ENCODE peak calls at places on chromosome 17, in nine cellular contexts. I is stomach, X is GM12878, V is HL-60, M is transverse colon, J is H1, G is GM23338, A is HCT116, W is spleen. L is an unnamed sample.

GRCh38 chr17:45371414-45372324 is 54.8 kb upstream of the MAP3K14 start:
- DNase-seq in W (peak; percentile 82), V (no peak), A (peak; percentile 92), G (peak; percentile 95), X (no peak), J (peak; percentile 84), M (peak; percentile 82), I (peak; percentile 84), L (peak; percentile 92)

GRCh38 chr17:79435962-79436361 is 174.9 kb downstream of the RBFOX3 start:
- DNase-seq in X (no peak), W (no peak), G (no peak), I (no peak), V (no peak), M (no peak), J (no peak), A (no peak), L (no peak)

GRCh38 chr17:72465191-72466024 is 344.6 kb downstream of the SOX9 start:
- DNase-seq in J (no peak), W (peak; percentile 55), X (peak; percentile 93), V (no peak), A (peak; percentile 92), M (peak; percentile 77), I (peak; percentile 62), G (no peak), L (no peak)

GRCh38 chr17:42286411-42287295 is 1.6 kb upstream of the STAT5A start:
- DNase-seq in X (no peak), G (no peak), I (peak; percentile 24), J (no peak), A (no peak), M (peak; percentile 24), W (peak; percentile 73), V (no peak), L (peak; percentile 92)

GRCh38 chr17:76491271-76492184 is 9.7 kb downstream of the RHBDF2 start:
- DNase-seq in W (peak; percentile 90), X (no peak), M (peak; percentile 32), A (no peak), J (no peak), V (no peak), G (no peak), I (no peak), L (no peak)

GRCh38 chr17:17205368-17206148 is 575 bp downstream of the PLD6 start:
- DNase-seq in W (peak; percentile 91), A (peak; percentile 7), J (no peak), I (peak; percentile 73), G (peak; percentile 40), M (peak; percentile 72), V (peak; percentile 30), X (peak; percentile 23), L (no peak)

GRCh38 chr17:79952265-79952877 is 83.3 kb downstream of the TBC1D16 start:
- DNase-seq in G (no peak), W (no peak), M (no peak), V (no peak), X (no peak), I (no peak), J (no peak), A (no peak), L (no peak)

GRCh38 chr17:2403044-2403443 is 2.2 kb upstream of the MNT start:
- DNase-seq in A (no peak), G (no peak), M (no peak), J (no peak), I (no peak), X (no peak), W (no peak), V (no peak), L (no peak)

GRCh38 chr17:41421116-41421515 is 3.3 kb downstream of the KRT37 start:
- DNase-seq in X (no peak), I (no peak), M (no peak), A (no peak), V (no peak), G (no peak), W (no peak), J (no peak), L (no peak)

GRCh38 chr17:7631398-7632380 is 1.8 kb downstream of the SHBG start:
- DNase-seq in M (no peak), V (no peak), X (no peak), J (no peak), A (no peak), G (no peak), W (no peak), I (no peak), L (no peak)

GRCh38 chr17:7956208-7956965 is 24.4 kb downstream of the CNTROB start:
- DNase-seq in W (no peak), A (no peak), I (no peak), X (no peak), J (no peak), M (peak; percentile 28), V (no peak), G (no peak), L (no peak)

GRCh38 chr17:44533533-44534246 is 23.6 kb upstream of the FZD2 start:
- DNase-seq in J (no peak), G (peak; percentile 97), I (peak; percentile 92), M (peak; percentile 89), W (peak; percentile 95), V (peak; percentile 76), X (no peak), A (peak; percentile 77), L (peak; percentile 96)

GRCh38 chr17:41782142-41782541 is 4.4 kb downstream of the JUP start:
- DNase-seq in A (no peak), W (no peak), I (peak; percentile 49), M (no peak), J (no peak), X (no peak), V (no peak), G (no peak), L (no peak)

GRCh38 chr17:75130632-75131277 is 787 bp downstream of the NT5C start:
- DNase-seq in I (peak; percentile 47), X (no peak), G (peak; percentile 91), A (peak; percentile 69), M (peak; percentile 62), J (no peak), W (peak; percentile 86), V (no peak), L (no peak)

GRCh38 chr17:45823598-45823997 is 21.1 kb upstream of the SPPL2C start:
- DNase-seq in V (no peak), W (no peak), X (no peak), J (no peak), A (no peak), G (peak; percentile 22), I (no peak), M (no peak), L (no peak)

GRCh38 chr17:71963341-71963740 is 157.5 kb upstream of the SOX9 start:
- DNase-seq in I (no peak), J (no peak), X (no peak), A (no peak), M (no peak), V (no peak), G (no peak), W (no peak), L (no peak)

GRCh38 chr17:76643553-76644148 is at the start of gene ST6GALNAC1:
- DNase-seq in J (no peak), X (no peak), A (no peak), W (no peak), M (peak; percentile 88), I (peak; percentile 85), G (no peak), V (no peak), L (no peak)

GRCh38 chr17:65413390-65413789 is 148.1 kb downstream of the AXIN2 start:
- DNase-seq in V (no peak), J (no peak), A (no peak), G (no peak), W (no peak), M (peak; percentile 78), X (no peak), I (no peak), L (no peak)

GRCh38 chr17:9643611-9644010 is 1.7 kb upstream of the USP43 start:
- DNase-seq in G (no peak), M (no peak), J (no peak), I (no peak), V (no peak), W (no peak), X (no peak), A (no peak), L (no peak)

GRCh38 chr17:21201302-21201602 is 12.7 kb downstream of the TMEM11 start:
- DNase-seq in V (no peak), I (no peak), X (no peak), G (no peak), A (no peak), M (no peak), J (no peak), W (no peak), L (no peak)

GRCh38 chr17:82866521-82867214 is 26.8 kb upstream of the ZNF750 start:
- DNase-seq in X (no peak), V (no peak), G (no peak), J (no peak), A (no peak), M (no peak), I (no peak), W (no peak), L (no peak)
- TF ChIP-seq POLR2AphosphoS5 in X (no peak), V (no peak), G (no peak), J (no peak), A (no peak), M (peak; percentile 32), I (peak; percentile 34), W (no peak), L (peak; percentile 62)

GRCh38 chr17:38572292-38572664 is 33.5 kb downstream of the SRCIN1 start:
- DNase-seq in M (no peak), V (no peak), J (no peak), I (no peak), G (no peak), W (no peak), X (no peak), A (no peak), L (no peak)
- H3K4me3 ChIP-seq in M (no peak overlapping the region), V (no peak overlapping the region), J (peak overlapping the region; percentile 48), I (peak overlapping the region; percentile 37), G (peak overlapping the region; percentile 52), W (peak overlapping the region; percentile 20), X (no peak overlapping the region), A (peak overlapping the region; percentile 51), L (peak overlapping the region; percentile 41)

DNA sequence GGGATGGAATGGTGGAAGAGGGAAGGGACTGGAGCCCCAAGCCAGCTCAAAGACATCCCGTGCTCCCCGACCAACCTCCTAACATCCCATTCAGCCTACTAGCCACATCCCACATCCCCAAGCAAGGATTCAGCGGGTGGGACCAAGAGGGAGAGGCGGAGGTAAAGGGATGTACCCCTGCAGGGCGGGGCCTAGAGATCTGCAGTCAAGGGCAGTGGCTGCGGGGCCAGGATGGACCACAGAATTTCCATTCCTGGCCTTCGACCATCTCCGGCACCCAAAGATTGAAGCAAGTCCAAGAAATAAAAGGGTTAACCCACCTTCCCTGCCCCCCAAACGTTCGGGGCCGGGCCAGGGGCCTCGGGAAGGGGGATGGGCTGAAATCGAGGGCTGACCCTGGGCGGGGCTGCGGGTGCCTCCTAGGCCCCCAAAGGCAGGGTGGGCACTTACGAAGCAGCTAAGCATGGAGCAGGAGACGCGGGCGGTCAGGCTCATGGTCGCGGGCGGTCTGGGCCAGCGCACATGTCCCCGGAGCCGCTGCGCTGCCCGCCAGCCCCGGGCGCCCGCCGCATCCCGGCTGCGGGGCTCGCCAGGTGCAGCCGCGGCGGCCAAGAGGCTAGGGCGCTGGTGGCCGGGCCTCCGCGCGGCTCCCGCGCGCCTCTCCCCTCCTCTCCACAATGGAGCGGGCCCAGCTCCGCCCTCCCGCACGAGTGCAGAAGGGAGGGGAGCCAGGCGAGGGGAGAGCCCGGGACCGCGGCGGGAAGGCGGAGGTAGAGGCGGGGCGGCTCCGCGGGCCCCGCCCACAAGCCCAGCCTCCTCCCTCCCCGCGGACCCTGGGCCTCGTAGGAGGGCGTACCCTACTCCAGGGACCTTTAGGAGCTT is at the start of gene MTMR4:
- DNase-seq in X (no peak), M (peak; percentile 89), I (peak; percentile 90), W (peak; percentile 94), J (peak; percentile 79), V (peak; percentile 55), A (peak; percentile 54), G (peak; percentile 94), L (no peak)
- TF ChIP-seq POLR2AphosphoS5 in X (peak; percentile 14), M (peak; percentile 54), I (peak; percentile 74), W (peak; percentile 80), J (peak; percentile 74), V (no peak), A (peak; percentile 81), G (peak; percentile 35), L (peak; percentile 77)

GRCh38 chr17:73803867-73804539 is 159.8 kb upstream of the SDK2 start:
- DNase-seq in V (no peak), M (peak; percentile 38), X (no peak), I (no peak), J (no peak), W (no peak), G (peak; percentile 23), A (no peak), L (no peak)
- H3K4me3 ChIP-seq in V (no peak overlapping the region), M (no peak overlapping the region), X (no peak overlapping the region), I (no peak overlapping the region), J (no peak overlapping the region), W (no peak overlapping the region), G (no peak overlapping the region), A (no peak overlapping the region), L (no peak overlapping the region)

L was measured in esophagus muscularis mucosa.